ENCODE peak calls at places on chromosome 20, in six cellular contexts. W, X, F, E, M and P are unnamed samples.

GRCh38 chr20:24842591-24843442 is 106.3 kb upstream of the CST7 start:
- DNase-seq in M (no peak), W (no peak), F (no peak), E (no peak), X (no peak), P (no peak)

GRCh38 chr20:40632346-40632976 is 56.6 kb downstream of the MAFB start:
- DNase-seq in W (no peak), X (no peak), E (no peak), M (no peak), F (no peak), P (no peak)

GRCh38 chr20:33789109-33789857 is 21.9 kb upstream of the CHMP4B start:
- DNase-seq in E (peak; percentile 98), M (peak; percentile 92), F (no peak), W (peak; percentile 40), X (peak; percentile 28), P (peak; percentile 84)

GRCh38 chr20:16914277-16914676 is 166.1 kb downstream of the OTOR start:
- DNase-seq in E (no peak), M (no peak), X (no peak), W (no peak), F (no peak), P (no peak)

GRCh38 chr20:57080796-57081195 is 185.6 kb downstream of the BMP7 start:
- DNase-seq in W (no peak), X (no peak), F (no peak), M (peak; percentile 71), E (peak; percentile 77), P (no peak)

GRCh38 chr20:44222969-44223368 is 12.4 kb upstream of the OSER1 start:
- DNase-seq in X (no peak), E (no peak), M (no peak), F (peak; percentile 64), W (peak; percentile 45), P (no peak)

GRCh38 chr20:3890410-3890751 is 1.2 kb downstream of the PANK2 start:
- DNase-seq in W (peak; percentile 63), F (no peak), X (no peak), M (peak; percentile 67), E (peak; percentile 57), P (no peak)

GRCh38 chr20:7879883-7880282 is 60.4 kb downstream of the HAO1 start:
- DNase-seq in X (no peak), E (no peak), M (peak; percentile 39), W (no peak), F (no peak), P (no peak)

GRCh38 chr20:4997207-4997606 is 4.1 kb downstream of the SLC23A2 start:
- DNase-seq in M (no peak), X (no peak), E (no peak), W (no peak), F (no peak), P (peak; percentile 2)

GRCh38 chr20:38842558-38842981 is 37.1 kb downstream of the PPP1R16B start:
- DNase-seq in X (no peak), W (no peak), E (no peak), M (no peak), F (no peak), P (peak; percentile 66)

GRCh38 chr20:36573798-36574277 is 441 bp downstream of the TGIF2 start:
- DNase-seq in M (peak; percentile 33), E (no peak), F (no peak), X (peak; percentile 45), W (peak; percentile 44), P (peak; percentile 86)